ENCODE peak calls at places on chromosomes 12 and 14, in five cellular contexts. U, S, V, K and O are unnamed samples.

GRCh38 chr12:15208871-15209656 is 12.2 kb downstream of the RERG start:
- DNase-seq in U (no peak), S (no peak), V (no peak), K (no peak), O (no peak)

GRCh38 chr14:55819610-55820304 is 239.8 kb downstream of the KTN1 start:
- DNase-seq in U (no peak), S (no peak), V (no peak), K (peak; percentile 40), O (no peak)

GRCh38 chr12:113396828-113397496 is 6.7 kb downstream of the SDS start:
- DNase-seq in U (no peak), S (no peak), V (no peak), K (no peak), O (no peak)

GRCh38 chr14:76710093-76711010 is 50.9 kb upstream of the VASH1 start:
- DNase-seq in U (no peak), S (peak; percentile 59), V (peak; percentile 28), K (no peak), O (peak; percentile 50)

GRCh38 chr14:29851397-29851796 is 76.2 kb downstream of the PRKD1 start:
- DNase-seq in U (no peak), S (no peak), V (no peak), K (no peak), O (no peak)

GRCh38 chr14:55712505-55712904 is 132.5 kb downstream of the KTN1 start:
- DNase-seq in U (no peak), S (no peak), V (no peak), K (no peak), O (no peak)

GRCh38 chr14:94177806-94178205 is 3.7 kb downstream of the PPP4R4 start:
- DNase-seq in U (no peak), S (no peak), V (no peak), K (no peak), O (no peak)

GRCh38 chr14:22010532-22011242 is 337.1 kb upstream of the OR4E1 start:
- DNase-seq in U (no peak), S (no peak), V (no peak), K (no peak), O (no peak)

GRCh38 chr12:79098530-79098929 is 234.0 kb downstream of the SYT1 start:
- DNase-seq in U (no peak), S (no peak), V (no peak), K (no peak), O (no peak)

GRCh38 chr12:90262261-90262660 is 553.6 kb upstream of the ATP2B1 start:
- DNase-seq in U (no peak), S (no peak), V (no peak), K (no peak), O (no peak)

GRCh38 chr12:124402281-124403066 is 107.6 kb downstream of the RFLNA start:
- DNase-seq in U (no peak), S (no peak), V (no peak), K (no peak), O (no peak)

GRCh38 chr12:54384591-54385041 is at the start of gene ZNF385A:
- DNase-seq in U (no peak), S (no peak), V (no peak), K (no peak), O (no peak)

GRCh38 chr14:79587194-79587593 is 624.1 kb downstream of the DIO2 start:
- DNase-seq in U (no peak), S (no peak), V (no peak), K (no peak), O (no peak)

GRCh38 chr12:50566066-50566465 is 61.3 kb downstream of the DIP2B start:
- DNase-seq in U (no peak), S (no peak), V (no peak), K (no peak), O (no peak)

GRCh38 chr12:56634242-56634836 is 4.2 kb upstream of the BAZ2A start:
- DNase-seq in U (no peak), S (peak; percentile 88), V (peak; percentile 70), K (no peak), O (peak; percentile 59)

GRCh38 chr12:70028515-70028914 is 203.5 kb downstream of the MYRFL start:
- DNase-seq in U (no peak), S (no peak), V (no peak), K (no peak), O (no peak)

GRCh38 chr14:39988939-39989338 is 556.7 kb upstream of the FBXO33 start:
- DNase-seq in U (no peak), S (peak; percentile 1), V (peak; percentile 64), K (no peak), O (no peak)

GRCh38 chr14:60643443-60644402 is 5.6 kb downstream of the SIX1 start:
- DNase-seq in U (no peak), S (no peak), V (peak; percentile 80), K (no peak), O (no peak)

GRCh38 chr14:93970589-93970966 is 5.8 kb downstream of the ASB2 start:
- DNase-seq in U (no peak), S (no peak), V (peak; percentile 52), K (no peak), O (peak; percentile 31)

GRCh38 chr12:101945361-101946232 is 68.2 kb downstream of the DRAM1 start:
- DNase-seq in U (no peak), S (no peak), V (peak; percentile 39), K (no peak), O (no peak)

GRCh38 chr12:9509464-9510166 is 98.1 kb downstream of the KLRB1 start:
- DNase-seq in U (no peak), S (no peak), V (no peak), K (no peak), O (no peak)

GRCh38 chr12:49647280-49647679 is 23.9 kb downstream of the PRPF40B start:
- DNase-seq in U (no peak), S (no peak), V (no peak), K (no peak), O (no peak)

GRCh38 chr14:53193193-53193592 is 40.1 kb upstream of the DDHD1 start:
- DNase-seq in U (no peak), S (peak; percentile 11), V (no peak), K (no peak), O (no peak)

GRCh38 chr14:68669644-68670343 is 123.1 kb downstream of the ZFP36L1 start:
- DNase-seq in U (no peak), S (no peak), V (no peak), K (no peak), O (no peak)

GRCh38 chr14:93957751-93958566 is 18.4 kb downstream of the ASB2 start:
- DNase-seq in U (no peak), S (no peak), V (no peak), K (no peak), O (no peak)

GRCh38 chr12:111041091-111041490 is 120.7 kb upstream of the MYL2 start:
- DNase-seq in U (no peak), S (no peak), V (no peak), K (no peak), O (no peak)

DNA sequence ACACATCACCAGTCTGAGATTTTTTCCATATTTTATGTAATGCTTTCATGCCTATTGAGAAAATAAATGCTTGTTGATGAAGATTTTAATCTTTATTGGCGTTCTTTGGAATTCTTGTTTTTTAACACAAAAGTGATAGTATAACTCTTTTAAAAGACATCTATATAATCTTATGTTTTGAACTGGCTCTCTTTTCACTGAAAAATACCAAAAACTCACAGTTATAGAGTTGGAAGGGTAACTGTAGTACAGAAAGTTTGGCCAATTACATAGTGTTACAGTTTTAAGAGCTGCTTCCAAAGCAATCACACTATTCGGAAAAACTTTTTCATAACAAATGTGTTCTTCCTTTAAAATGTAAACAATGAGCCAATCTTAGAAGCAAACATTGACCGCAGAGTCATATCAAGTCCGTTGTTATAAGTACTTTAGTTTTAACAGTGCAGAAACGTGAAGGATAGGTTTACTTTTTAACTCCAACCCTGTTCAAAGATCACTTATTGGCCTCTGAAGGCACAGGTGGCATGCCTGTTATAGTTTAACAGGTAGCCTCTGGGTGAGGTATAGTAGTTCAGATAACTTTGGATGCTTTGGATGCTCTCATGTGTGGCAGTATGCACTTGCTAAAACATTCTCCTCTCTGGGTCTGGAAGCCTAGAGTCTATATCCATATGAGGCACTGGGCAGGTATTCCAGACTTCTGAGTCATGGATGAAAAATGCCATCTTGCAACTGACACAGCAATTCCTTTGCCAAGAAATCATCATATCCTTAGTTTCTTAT is 12.1 kb upstream of the NTN4 start:
- DNase-seq in U (no peak), S (no peak), V (peak; percentile 85), K (no peak), O (peak; percentile 67)
- TF ChIP-seq HDAC2 in U (no peak), S (no peak), V (peak; percentile 88), K (no peak), O (no peak)

GRCh38 chr12:92035477-92035876 is 110.2 kb downstream of the BTG1 start:
- DNase-seq in U (no peak), S (no peak), V (no peak), K (no peak), O (no peak)

GRCh38 chr12:92039048-92039447 is 106.6 kb downstream of the BTG1 start:
- DNase-seq in U (no peak), S (no peak), V (no peak), K (no peak), O (no peak)

GRCh38 chr12:92036771-92037453 is 108.7 kb downstream of the BTG1 start:
- DNase-seq in U (no peak), S (peak; percentile 24), V (no peak), K (no peak), O (no peak)

GRCh38 chr12:92036061-92036620 is 109.5 kb downstream of the BTG1 start:
- DNase-seq in U (no peak), S (no peak), V (no peak), K (no peak), O (no peak)

DNA sequence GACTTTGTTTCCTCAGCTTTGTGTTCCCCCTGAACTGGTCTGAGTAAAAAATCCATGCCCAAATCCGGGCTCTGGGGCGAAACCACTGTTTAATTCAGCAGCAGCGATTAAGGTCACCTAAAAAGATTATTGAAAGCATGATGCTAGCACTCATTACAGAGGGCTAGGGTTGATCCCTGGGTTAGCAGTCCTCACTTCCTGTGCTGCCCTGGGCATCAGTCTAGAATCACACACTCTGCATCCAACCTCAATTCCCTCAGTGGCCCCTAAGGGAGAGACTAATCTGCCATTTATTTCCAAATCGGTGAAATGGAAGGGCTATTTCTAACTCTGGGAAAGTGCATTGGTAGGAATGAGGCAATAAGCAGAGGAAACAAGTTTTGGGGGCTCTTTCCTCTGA is 107.2 kb downstream of the BTG1 start:
- DNase-seq in U (no peak), S (no peak), V (no peak), K (no peak), O (no peak)
- H3K4me1 ChIP-seq in U (peaks cover 11% of the 10 kb centered on the region), S (peaks cover 3% of the 10 kb centered on the region), V (peaks cover 32% of the 10 kb centered on the region), K (peaks cover 8% of the 10 kb centered on the region), O (peaks cover 23% of the 10 kb centered on the region)

GRCh38 chr14:100246136-100246535 is 7.2 kb downstream of the YY1 start:
- DNase-seq in U (no peak), S (no peak), V (no peak), K (no peak), O (no peak)
- TF ChIP-seq HDAC2 in U (no peak), S (no peak), V (no peak), K (no peak), O (no peak)

GRCh38 chr14:96536807-96537206 is 34.6 kb downstream of the PAPOLA start:
- DNase-seq in U (no peak), S (no peak), V (no peak), K (no peak), O (no peak)
- H3K4me1 ChIP-seq in U (no peaks in the 10 kb centered on the region), S (no peaks in the 10 kb centered on the region), V (peaks cover 46% of the 10 kb centered on the region), K (no peaks in the 10 kb centered on the region), O (peaks cover 41% of the 10 kb centered on the region)

DNA sequence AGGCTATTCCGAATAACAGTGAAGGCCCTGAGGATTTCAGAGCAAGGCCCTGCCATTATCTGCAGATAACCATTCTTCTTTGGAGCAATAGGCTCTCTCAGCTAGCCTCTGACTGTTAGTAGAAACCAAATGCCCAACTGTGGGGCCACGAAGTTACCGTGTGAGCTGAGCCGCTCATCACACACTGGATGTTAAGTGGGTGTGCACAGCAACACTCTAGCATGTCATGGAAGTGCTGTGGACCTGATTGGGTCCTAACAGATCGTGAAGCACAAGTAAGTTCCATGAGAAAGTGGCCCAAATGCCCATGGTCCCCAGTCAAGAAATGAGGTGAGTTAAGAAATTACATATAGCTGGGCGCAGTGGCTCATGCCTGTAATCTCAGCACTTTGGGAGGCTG is 190.4 kb downstream of the ALG10 start:
- DNase-seq in U (no peak), S (no peak), V (no peak), K (no peak), O (no peak)
- TF ChIP-seq HDAC2 in U (no peak), S (no peak), V (no peak), K (no peak), O (no peak)